ENCODE peak calls at places on chromosomes 16 and 17, in five cellular contexts. E, U, L, S and K are unnamed samples.

GRCh38 chr16:4936991-4937781 is at the start of gene PPL:
- DNase-seq in E (peak; percentile 98), U (peak; percentile 76), L (no peak), S (peak; percentile 96), K (peak; percentile 90)

GRCh38 chr17:37373530-37374159 is 2.1 kb upstream of the C17orf78 start:
- DNase-seq in E (peak; percentile 95), U (peak; percentile 76), L (peak; percentile 86), S (peak; percentile 87), K (peak; percentile 88)

GRCh38 chr17:64148017-64148631 is 18.2 kb upstream of the ERN1 start:
- DNase-seq in E (peak; percentile 25), U (no peak), L (peak; percentile 23), S (no peak), K (no peak)

GRCh38 chr16:14409563-14409962 is 220.5 kb downstream of the PARN start:
- DNase-seq in E (no peak), U (no peak), L (peak; percentile 94), S (peak; percentile 84), K (no peak)

GRCh38 chr16:67148656-67149275 is 2.0 kb downstream of the B3GNT9 start:
- DNase-seq in E (no peak), U (no peak), L (no peak), S (no peak), K (no peak)

GRCh38 chr16:29943846-29944669 is 17.8 kb upstream of the TMEM219 start:
- DNase-seq in E (peak; percentile 80), U (peak; percentile 98), L (peak; percentile 98), S (peak; percentile 91), K (peak; percentile 51)

GRCh38 chr16:50103764-50104163 is 38.0 kb downstream of the HEATR3 start:
- DNase-seq in E (no peak), U (no peak), L (peak; percentile 53), S (peak; percentile 19), K (no peak)

GRCh38 chr17:10600551-10600950 is 51.1 kb upstream of the MYH2 start:
- DNase-seq in E (no peak), U (no peak), L (peak; percentile 63), S (no peak), K (no peak)

GRCh38 chr17:79306688-79307323 is 232.2 kb downstream of the ENGASE start:
- DNase-seq in E (no peak), U (no peak), L (no peak), S (no peak), K (no peak)

GRCh38 chr16:78506372-78507193 is 407.1 kb downstream of the WWOX start:
- DNase-seq in E (no peak), U (no peak), L (no peak), S (peak; percentile 30), K (no peak)

GRCh38 chr17:32503251-32504165 is 16.7 kb downstream of the CDK5R1 start:
- DNase-seq in E (no peak), U (no peak), L (peak; percentile 51), S (no peak), K (no peak)

GRCh38 chr17:57937492-57937891 is 17.7 kb downstream of the CUEDC1 start:
- DNase-seq in E (no peak), U (no peak), L (no peak), S (no peak), K (no peak)

GRCh38 chr17:82023447-82024241 is 539 bp downstream of the LRRC45 start:
- DNase-seq in E (peak; percentile 69), U (no peak), L (peak; percentile 56), S (peak; percentile 55), K (no peak)

GRCh38 chr17:46190763-46191162 is 2.5 kb downstream of the KANSL1 start:
- DNase-seq in E (no peak), U (no peak), L (peak; percentile 48), S (no peak), K (no peak)

GRCh38 chr17:64019486-64020067 is 856 bp downstream of the ICAM2 start:
- DNase-seq in E (no peak), U (no peak), L (no peak), S (no peak), K (no peak)

GRCh38 chr16:82655315-82655714 is 28.5 kb downstream of the CDH13 start:
- DNase-seq in E (no peak), U (no peak), L (peak; percentile 72), S (peak; percentile 19), K (no peak)

GRCh38 chr16:75087040-75087979 is 29.3 kb downstream of the LDHD start:
- DNase-seq in E (no peak), U (no peak), L (peak; percentile 44), S (peak; percentile 60), K (no peak)

GRCh38 chr17:55264640-55265298 is at the start of gene HLF:
- DNase-seq in E (peak; percentile 88), U (peak; percentile 58), L (peak; percentile 86), S (peak; percentile 91), K (peak; percentile 94)

GRCh38 chr16:71846443-71846842 is 667 bp downstream of the ATXN1L start:
- DNase-seq in E (peak; percentile 77), U (no peak), L (peak; percentile 69), S (peak; percentile 46), K (peak; percentile 51)

GRCh38 chr16:1879477-1879876 is 7.5 kb upstream of the MEIOB start:
- DNase-seq in E (no peak), U (no peak), L (no peak), S (no peak), K (no peak)

GRCh38 chr16:81444448-81445121 is at the start of gene CMIP:
- DNase-seq in E (peak; percentile 86), U (peak; percentile 50), L (peak; percentile 96), S (peak; percentile 96), K (peak; percentile 93)

GRCh38 chr16:48531011-48531962 is 78.7 kb downstream of the N4BP1 start:
- DNase-seq in E (no peak), U (no peak), L (peak; percentile 76), S (peak; percentile 34), K (no peak)

GRCh38 chr16:52496051-52496876 is 50.7 kb downstream of the TOX3 start:
- DNase-seq in E (no peak), U (no peak), L (no peak), S (no peak), K (no peak)

GRCh38 chr16:53958481-53958880 is 254.5 kb downstream of the FTO start:
- DNase-seq in E (no peak), U (no peak), L (no peak), S (no peak), K (no peak)

GRCh38 chr16:78729687-78730086 is 630.2 kb downstream of the WWOX start:
- DNase-seq in E (no peak), U (no peak), L (no peak), S (peak; percentile 23), K (no peak)

GRCh38 chr16:4414187-4414909 is 2.0 kb downstream of the CORO7 start:
- DNase-seq in E (no peak), U (no peak), L (no peak), S (no peak), K (no peak)

GRCh38 chr17:2943971-2944370 is 119.4 kb downstream of the OR1D5 start:
- DNase-seq in E (no peak), U (no peak), L (no peak), S (no peak), K (no peak)

GRCh38 chr16:10812352-10813122 is 6.1 kb downstream of the TVP23A start:
- DNase-seq in E (no peak), U (no peak), L (no peak), S (no peak), K (no peak)

GRCh38 chr16:14320406-14320805 is 249.3 kb downstream of the MRTFB start:
- DNase-seq in E (no peak), U (no peak), L (no peak), S (no peak), K (no peak)

GRCh38 chr17:29124135-29124930 is 55.9 kb downstream of the MYO18A start:
- DNase-seq in E (peak; percentile 86), U (no peak), L (peak; percentile 89), S (peak; percentile 81), K (peak; percentile 72)

GRCh38 chr17:39144414-39144813 is 7.0 kb downstream of the PLXDC1 start:
- DNase-seq in E (no peak), U (no peak), L (peak; percentile 91), S (peak; percentile 62), K (no peak)

GRCh38 chr17:77375108-77375507 is 234.3 kb downstream of the SEC14L1 start:
- DNase-seq in E (no peak), U (no peak), L (no peak), S (no peak), K (peak; percentile 35)
- H4K20me1 ChIP-seq in E (peaks cover 36% of the 10 kb centered on the region), U (no peaks in the 10 kb centered on the region), L (no peaks in the 10 kb centered on the region), S (peaks cover 60% of the 10 kb centered on the region), K (peaks cover 72% of the 10 kb centered on the region)

GRCh38 chr17:78241277-78242023 is 10.0 kb downstream of the TMEM235 start:
- DNase-seq in E (peak; percentile 73), U (peak; percentile 90), L (peak; percentile 43), S (no peak), K (no peak)
- TF ChIP-seq EZH2phosphoT487 in E (no peak), U (no peak), L (no peak), S (no peak), K (no peak)

GRCh38 chr17:75318211-75318610 is 29.0 kb upstream of the SLC25A19 start:
- DNase-seq in E (no peak), U (no peak), L (no peak), S (no peak), K (no peak)
- H3K79me2 ChIP-seq in E (peaks cover 7% of the 10 kb centered on the region), U (peaks cover 6% of the 10 kb centered on the region), L (peaks cover 9% of the 10 kb centered on the region), S (peaks cover 4% of the 10 kb centered on the region), K (no peaks in the 10 kb centered on the region)

DNA sequence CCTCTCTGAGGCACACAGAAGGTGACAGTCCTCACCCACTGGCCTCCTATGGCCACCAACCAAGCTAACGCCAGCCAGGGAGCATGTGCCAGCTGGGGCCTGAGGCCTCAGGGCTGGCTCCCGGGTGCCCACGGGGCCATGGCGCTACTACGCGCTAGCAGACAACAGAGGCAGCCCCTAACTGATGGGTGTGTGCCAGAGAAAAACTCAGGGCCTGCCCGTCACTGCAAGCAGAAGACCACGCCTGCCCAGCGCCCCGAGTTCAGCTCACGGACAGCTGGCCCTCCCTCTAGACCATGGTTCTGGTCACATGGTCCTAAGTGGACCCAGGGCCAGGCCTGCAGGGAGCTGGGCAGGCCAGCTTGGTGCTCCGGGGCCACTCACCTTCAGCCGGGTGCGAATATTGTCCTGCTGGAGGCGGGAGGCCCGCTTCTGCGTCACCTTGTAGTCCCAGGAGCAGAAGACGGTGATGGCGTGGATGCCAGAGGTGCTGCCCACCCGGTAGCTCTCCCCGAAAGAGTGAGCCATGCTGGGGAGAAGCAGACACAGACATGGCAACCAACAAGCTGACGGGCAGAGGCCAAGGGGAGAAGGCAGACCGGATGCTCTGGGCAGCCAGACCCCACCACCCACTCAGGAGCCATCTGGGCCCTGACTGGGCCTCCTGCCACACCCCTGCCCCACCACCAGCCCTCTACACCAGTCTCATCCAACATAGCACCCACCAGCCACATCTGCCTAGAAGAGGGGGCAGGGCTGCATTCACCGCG is 6.1 kb downstream of the TMC6 start:
- DNase-seq in E (no peak), U (no peak), L (no peak), S (no peak), K (no peak)
- H4K20me1 ChIP-seq in E (no peaks in the 10 kb centered on the region), U (no peaks in the 10 kb centered on the region), L (no peaks in the 10 kb centered on the region), S (no peaks in the 10 kb centered on the region), K (peaks cover 5% of the 10 kb centered on the region)

GRCh38 chr16:56310685-56311084 is 114.7 kb downstream of the AMFR start:
- DNase-seq in E (no peak), U (no peak), L (no peak), S (no peak), K (no peak)
- TF ChIP-seq EZH2phosphoT487 in E (no peak), U (no peak), L (no peak), S (no peak), K (no peak)